ENCODE peak calls at places on chromosomes 13 and 19, in seven cellular contexts. A, H, Y, K, L, W and D are unnamed samples.

GRCh38 chr13:21567714-21568113 is 36.3 kb downstream of the MICU2 start:
- DNase-seq in A (no peak), H (no peak), Y (no peak), K (no peak), L (peak), W (no peak), D (no peak)

GRCh38 chr13:33426131-33426530 is 140.6 kb upstream of the STARD13 start:
- DNase-seq in A (no peak), H (no peak), Y (no peak), K (no peak), L (no peak), W (no peak), D (no peak)

GRCh38 chr13:106295971-106296370 is 239.5 kb downstream of the EFNB2 start:
- DNase-seq in A (no peak), H (no peak), Y (no peak), K (peak), L (no peak), W (no peak), D (no peak)

GRCh38 chr13:98201178-98201577 is 24.1 kb upstream of the RNF113B start:
- DNase-seq in A (no peak), H (no peak), Y (no peak), K (no peak), L (no peak), W (no peak), D (no peak)

GRCh38 chr13:51683537-51684050 is 99.3 kb downstream of the WDFY2 start:
- DNase-seq in A (no peak), H (no peak), Y (no peak), K (no peak), L (no peak), W (no peak), D (no peak)

GRCh38 chr19:57280913-57281425 is 684 bp downstream of the ZNF460 start:
- DNase-seq in A (no peak), H (no peak), Y (peak), K (no peak), L (no peak), W (no peak), D (no peak)

GRCh38 chr19:7497292-7497691 is 8.5 kb upstream of the PEX11G start:
- DNase-seq in A (peak), H (no peak), Y (no peak), K (peak), L (no peak), W (no peak), D (no peak)

GRCh38 chr19:40571005-40571318 is 5.7 kb upstream of the SHKBP1 start:
- DNase-seq in A (no peak), H (no peak), Y (no peak), K (no peak), L (no peak), W (no peak), D (no peak)

GRCh38 chr13:110592670-110593069 is 22.7 kb upstream of the NAXD start:
- DNase-seq in A (no peak), H (no peak), Y (no peak), K (no peak), L (no peak), W (no peak), D (no peak)

GRCh38 chr19:29881386-29881785 is 60.7 kb upstream of the URI1 start:
- DNase-seq in A (no peak), H (no peak), Y (no peak), K (no peak), L (no peak), W (no peak), D (no peak)

GRCh38 chr13:30153871-30154426 is 153.4 kb downstream of the KATNAL1 start:
- DNase-seq in A (peak), H (no peak), Y (no peak), K (peak), L (peak), W (no peak), D (no peak)

GRCh38 chr19:48618278-48618915 is 581 bp downstream of the RPL18 start:
- DNase-seq in A (no peak), H (no peak), Y (no peak), K (no peak), L (no peak), W (no peak), D (no peak)

GRCh38 chr13:31887311-31887710 is 144.3 kb upstream of the FRY start:
- DNase-seq in A (no peak), H (no peak), Y (no peak), K (no peak), L (peak), W (no peak), D (peak)

GRCh38 chr13:73717632-73718031 is 416.6 kb downstream of the KLF12 start:
- DNase-seq in A (no peak), H (no peak), Y (no peak), K (no peak), L (peak), W (no peak), D (no peak)

GRCh38 chr13:65336916-65337315 is 1893.2 kb downstream of the PCDH9 start:
- DNase-seq in A (no peak), H (no peak), Y (no peak), K (no peak), L (peak), W (no peak), D (peak)

GRCh38 chr19:16417660-16418596 is 53.8 kb downstream of the EPS15L1 start:
- DNase-seq in A (peak), H (peak), Y (peak), K (peak), L (peak), W (no peak), D (no peak)

GRCh38 chr13:73593199-73593765 is 534.5 kb downstream of the KLF5 start:
- DNase-seq in A (no peak), H (no peak), Y (no peak), K (no peak), L (no peak), W (no peak), D (no peak)

GRCh38 chr13:59464926-59465325 is 698.8 kb downstream of the DIAPH3 start:
- DNase-seq in A (no peak), H (no peak), Y (no peak), K (no peak), L (no peak), W (no peak), D (no peak)

GRCh38 chr19:43695985-43696729 is 19.7 kb upstream of the IRGC start:
- DNase-seq in A (no peak), H (peak), Y (no peak), K (no peak), L (no peak), W (no peak), D (no peak)

GRCh38 chr13:26022538-26023292 is 29.1 kb downstream of the SHISA2 start:
- DNase-seq in A (peak), H (no peak), Y (no peak), K (no peak), L (peak), W (no peak), D (peak)

GRCh38 chr19:51098366-51099069 is 9.7 kb downstream of the CTU1 start:
- DNase-seq in A (peak), H (no peak), Y (no peak), K (peak), L (no peak), W (no peak), D (no peak)

GRCh38 chr13:26688286-26688685 is 72.3 kb downstream of the GPR12 start:
- DNase-seq in A (no peak), H (no peak), Y (no peak), K (no peak), L (no peak), W (no peak), D (no peak)

GRCh38 chr13:74770361-74770760 is 636.2 kb upstream of the KLF12 start:
- DNase-seq in A (no peak), H (no peak), Y (no peak), K (no peak), L (peak), W (peak), D (peak)

GRCh38 chr13:75635101-75635620 is 969 bp upstream of the LMO7 start:
- DNase-seq in A (no peak), H (no peak), Y (no peak), K (no peak), L (no peak), W (no peak), D (no peak)

GRCh38 chr13:45705936-45706335 is 3.8 kb downstream of the CBY2 start:
- DNase-seq in A (no peak), H (no peak), Y (no peak), K (no peak), L (no peak), W (no peak), D (no peak)

DNA sequence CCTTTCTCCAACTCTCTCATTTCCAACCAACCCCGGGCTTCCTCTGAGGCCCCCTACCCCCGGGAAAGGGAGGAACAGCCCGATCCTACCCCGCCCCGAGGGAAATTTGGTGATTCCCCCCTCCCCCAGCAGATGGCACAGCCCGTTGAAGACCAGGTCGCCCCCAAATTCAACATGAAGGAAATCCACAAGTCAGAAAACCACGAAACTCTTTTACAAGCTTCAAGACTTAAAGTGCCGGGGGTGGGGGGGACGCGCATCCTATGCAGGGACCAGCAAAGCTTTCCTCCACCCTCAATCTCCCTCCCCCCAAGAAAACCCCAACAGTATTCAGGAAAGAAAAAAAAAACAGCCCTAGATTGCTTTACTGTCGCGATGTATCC is 1.8 kb downstream of the TCF3 start:
- DNase-seq in A (no peak), H (no peak), Y (no peak), K (peak), L (peak), W (no peak), D (no peak)
- TF ChIP-seq CTCF in A (no peak), H (no peak), Y (no peak), K (peak), L (no peak), W (no peak), D (no peak)

GRCh38 chr19:4401482-4402170 is 814 bp upstream of the CHAF1A start:
- DNase-seq in A (no peak), H (no peak), Y (no peak), K (no peak), L (no peak), W (no peak), D (no peak)
- H3K4me3 ChIP-seq in A (peak), H (peak), Y (peak), K (peak), L (peak), W (peak), D (peak)

DNA sequence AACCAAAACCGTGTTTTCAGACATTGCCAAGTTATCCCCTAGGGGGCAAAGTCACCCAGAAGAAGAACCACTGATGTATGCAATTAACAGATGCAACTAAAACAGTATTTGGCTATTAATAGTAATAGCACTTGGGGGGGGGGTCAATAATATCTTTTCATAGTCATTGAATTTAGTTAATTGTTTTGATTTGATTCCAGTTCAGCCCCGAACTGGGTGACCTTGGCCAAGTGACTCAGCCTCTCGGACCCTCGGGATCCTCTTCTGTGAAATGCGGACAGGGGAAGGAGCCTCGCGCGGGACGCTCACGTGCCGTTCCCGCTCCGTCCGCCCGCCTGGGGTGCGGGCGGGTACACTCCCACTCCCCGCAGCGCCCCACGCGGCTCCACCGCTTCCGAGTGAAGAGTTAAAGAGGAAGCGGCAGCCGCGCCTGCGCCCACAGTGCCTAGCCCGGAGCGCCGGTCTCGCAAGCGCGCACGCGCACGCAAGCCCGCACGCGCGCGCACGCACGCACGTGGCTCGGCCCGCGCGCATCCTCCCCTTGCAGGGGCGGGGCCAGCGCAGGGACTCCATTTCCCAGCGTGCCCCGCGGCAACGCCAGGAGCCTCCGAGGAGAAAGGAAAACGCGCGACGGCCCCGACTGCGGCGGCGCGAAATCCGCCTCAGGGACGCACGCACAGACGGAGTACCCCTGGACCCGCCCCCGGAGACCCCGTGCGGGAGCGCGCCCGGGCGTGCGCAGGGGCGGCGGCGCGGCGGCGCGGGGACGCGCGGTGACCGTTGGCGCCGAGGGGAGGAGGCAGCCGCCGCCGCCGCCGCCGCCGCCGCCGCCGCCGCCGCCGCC is at the start of gene DAZAP1:
- DNase-seq in A (peak), H (peak), Y (peak), K (peak), L (peak), W (peak), D (peak)
- TF ChIP-seq CTCF in A (peak), H (peak), Y (peak), K (peak), L (peak), W (peak), D (peak)

DNA sequence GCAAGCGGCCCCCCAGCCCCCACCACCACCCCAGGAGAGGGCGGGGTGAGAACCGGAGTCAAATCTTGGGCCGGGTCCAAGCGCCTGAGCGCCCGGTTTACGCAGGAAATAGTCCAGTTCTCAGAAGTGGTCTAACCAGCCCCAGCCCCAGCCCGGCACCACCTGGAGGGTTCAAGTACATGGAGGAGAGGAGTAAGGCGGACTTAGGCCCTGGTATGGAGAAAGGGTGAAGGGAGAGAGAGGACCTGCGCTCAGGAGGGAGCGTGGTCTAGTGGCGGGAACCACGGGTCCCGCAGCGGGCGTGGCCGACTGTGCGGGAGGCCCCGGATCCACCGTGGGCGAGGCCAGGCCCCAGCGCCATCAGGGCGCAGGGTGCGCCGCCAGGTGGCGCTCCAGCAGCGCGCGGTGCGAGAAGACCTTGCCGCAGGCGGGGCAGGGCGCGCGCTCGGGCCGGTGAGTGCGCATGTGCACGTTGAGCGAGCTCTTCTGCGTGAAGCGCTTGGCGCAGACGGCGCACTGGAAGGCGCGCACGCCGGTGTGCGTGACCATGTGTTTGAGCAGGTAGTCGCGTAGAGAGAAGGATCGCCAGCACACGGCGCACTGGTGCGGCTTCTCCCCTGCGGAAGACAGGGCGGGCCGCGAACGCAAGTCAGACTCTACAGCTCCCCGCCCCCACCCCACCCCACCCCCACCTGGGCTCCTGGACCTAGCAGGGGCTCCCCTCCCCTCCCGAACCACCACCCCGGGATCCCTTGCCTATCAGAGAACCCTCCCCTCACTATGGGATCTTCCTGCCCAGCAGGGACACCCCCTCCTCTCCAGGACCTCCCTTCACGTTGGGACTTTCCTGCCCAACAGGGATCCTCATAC is 2.1 kb upstream of the SLC27A5 start:
- DNase-seq in A (peak), H (peak), Y (peak), K (peak), L (peak), W (peak), D (peak)
- H3K4me3 ChIP-seq in A (peak), H (peak), Y (peak), K (peak), L (peak), W (peak), D (peak)

GRCh38 chr13:103762523-103762922 is 696.3 kb upstream of the SLC10A2 start:
- DNase-seq in A (no peak), H (no peak), Y (no peak), K (no peak), L (no peak), W (no peak), D (no peak)
- TF ChIP-seq CTCF in A (no peak), H (no peak), Y (no peak), K (peak), L (no peak), W (no peak), D (no peak)

DNA sequence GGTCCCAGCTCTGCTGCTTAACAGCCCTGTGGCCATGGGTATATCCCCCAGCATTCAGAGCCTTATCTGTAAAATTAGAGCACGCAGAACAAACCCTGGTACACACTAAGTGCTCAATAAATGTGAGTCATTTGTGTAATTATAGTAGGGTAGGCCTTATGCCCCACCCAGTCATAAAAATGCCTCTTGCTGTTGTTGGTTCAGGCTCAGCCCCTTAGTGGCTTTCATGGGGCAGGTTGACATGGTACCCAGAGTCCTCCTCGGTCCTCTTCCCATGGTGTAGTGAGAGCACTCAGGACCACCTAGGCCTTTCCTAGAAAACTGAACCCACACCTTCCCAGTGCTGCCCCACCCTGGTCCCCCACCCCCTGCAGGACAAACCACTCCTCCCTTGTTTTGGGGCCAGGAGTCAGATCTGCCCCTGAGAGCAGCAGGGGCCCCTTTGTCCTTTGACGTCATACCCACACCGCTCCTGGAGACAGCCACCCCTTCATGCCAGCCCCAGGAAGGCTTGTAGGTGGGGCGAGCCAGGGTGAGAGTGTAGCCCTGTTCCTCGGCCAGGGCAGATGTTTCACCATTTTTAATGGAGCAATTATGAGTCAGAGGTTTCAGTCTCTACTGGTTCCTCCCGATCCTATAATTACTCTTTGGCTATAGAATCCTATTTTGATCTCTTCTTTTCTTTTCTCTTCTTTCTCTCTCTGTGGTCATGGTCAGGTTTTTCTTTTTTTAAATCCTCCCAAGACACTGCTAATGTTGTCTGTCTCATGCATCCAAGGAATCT is 36.8 kb downstream of the ACTN4 start:
- DNase-seq in A (no peak), H (peak), Y (peak), K (no peak), L (peak), W (peak), D (peak)
- H3K4me3 ChIP-seq in A (no peak), H (no peak), Y (peak), K (no peak), L (no peak), W (no peak), D (no peak)

GRCh38 chr19:39416626-39417120 is 4.2 kb downstream of the PLEKHG2 start:
- DNase-seq in A (no peak), H (no peak), Y (no peak), K (peak), L (no peak), W (no peak), D (no peak)

GRCh38 chr19:39413269-39413902 is 917 bp downstream of the PLEKHG2 start:
- DNase-seq in A (peak), H (no peak), Y (peak), K (peak), L (peak), W (no peak), D (no peak)

GRCh38 chr19:39416152-39416551 is 3.7 kb downstream of the PLEKHG2 start:
- DNase-seq in A (no peak), H (no peak), Y (no peak), K (no peak), L (no peak), W (no peak), D (no peak)

GRCh38 chr19:39413903-39414608 is 1.6 kb downstream of the PLEKHG2 start:
- DNase-seq in A (no peak), H (no peak), Y (peak), K (peak), L (no peak), W (no peak), D (no peak)

DNA sequence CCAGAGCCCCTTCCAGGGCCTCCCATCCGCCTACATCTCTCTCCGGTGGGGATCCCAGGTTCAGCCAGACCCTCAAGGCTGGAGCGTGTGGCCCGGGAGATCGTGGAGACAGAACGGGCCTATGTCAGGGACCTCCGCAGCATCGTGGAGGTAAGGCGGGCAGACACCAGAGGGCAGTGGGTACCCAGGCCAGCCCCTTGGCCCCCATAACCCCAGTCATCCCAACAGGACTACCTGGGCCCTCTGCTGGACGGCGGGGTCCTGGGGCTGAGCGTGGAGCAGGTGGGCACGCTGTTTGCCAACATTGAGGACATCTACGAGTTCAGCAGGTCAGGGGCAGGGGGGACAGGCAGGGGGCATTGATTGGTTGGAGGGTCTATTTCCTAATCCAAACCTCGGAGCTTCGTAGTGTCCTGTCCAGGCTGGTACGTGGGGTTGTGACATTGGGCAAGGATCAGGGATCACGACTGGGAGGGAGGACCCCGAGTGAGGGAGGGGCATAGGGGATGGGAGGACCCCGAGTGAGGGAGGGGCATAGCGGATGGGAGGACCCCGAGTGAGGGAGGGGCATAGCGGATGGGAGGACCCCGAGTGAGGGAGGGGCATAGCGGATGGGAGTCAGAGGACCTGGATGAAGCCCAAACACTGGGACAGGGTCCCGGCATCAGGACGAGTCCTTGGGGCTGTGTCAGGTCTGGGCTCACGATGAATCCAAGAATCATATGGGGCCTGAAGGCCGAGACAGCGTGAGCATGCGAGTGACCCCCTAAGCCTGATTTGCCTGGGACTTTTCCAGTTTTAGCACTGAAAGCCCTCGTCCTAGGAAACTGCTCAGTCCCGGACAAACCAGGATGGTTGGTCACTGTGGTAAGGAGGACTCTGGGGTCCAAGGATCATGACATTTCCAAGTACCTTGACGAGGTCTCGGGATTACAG is 2.9 kb downstream of the PLEKHG2 start:
- DNase-seq in A (peak), H (no peak), Y (no peak), K (no peak), L (no peak), W (no peak), D (no peak)
- TF ChIP-seq CTCF in A (no peak), H (no peak), Y (no peak), K (peak), L (peak), W (no peak), D (peak)